ENCODE peak calls at places on chromosomes 3 and 15, in four cellular contexts. Z is HT1080; C is small intestine; B is activated T-cell treated with anti-CD3 and anti-CD28 coated beads, Interleukin-2, amount 50 U/mL, for 72 hours. E is an unnamed sample.

GRCh38 chr3:8660271-8660731 is 15.7 kb upstream of the SSUH2 start:
- DNase-seq in C (no peak), B (no peak), Z (no peak), E (no peak)

GRCh38 chr15:71653986-71654713 is 156.2 kb upstream of the NR2E3 start:
- DNase-seq in Z (no peak), B (no peak), C (no peak), E (no peak)

GRCh38 chr3:50321844-50322385 is 630 bp downstream of the HYAL2 start:
- DNase-seq in Z (no peak), C (no peak), B (no peak), E (no peak)

GRCh38 chr15:35876762-35877161 is 330.8 kb upstream of the DPH6 start:
- DNase-seq in B (no peak), Z (no peak), C (no peak), E (no peak)

GRCh38 chr3:74302959-74303358 is 311.5 kb downstream of the CNTN3 start:
- DNase-seq in B (no peak), C (no peak), Z (no peak), E (no peak)

GRCh38 chr3:54004351-54004750 is 112.7 kb upstream of the SELENOK start:
- DNase-seq in Z (peak; percentile 5), C (no peak), B (no peak), E (no peak)

GRCh38 chr15:40353697-40354096 is 2.9 kb downstream of the PHGR1 start:
- DNase-seq in B (no peak), C (peak; percentile 97), Z (no peak), E (no peak)

GRCh38 chr3:16511561-16512434 is 1.7 kb downstream of the RFTN1 start:
- DNase-seq in B (peak; percentile 89), Z (peak; percentile 85), C (peak; percentile 51), E (peak; percentile 64)

GRCh38 chr15:88002721-88003120 is 253.8 kb downstream of the NTRK3 start:
- DNase-seq in C (no peak), Z (no peak), B (no peak), E (no peak)

GRCh38 chr3:187808466-187809291 is 63.4 kb upstream of the BCL6 start:
- DNase-seq in C (peak; percentile 71), B (no peak), Z (no peak), E (no peak)

E was measured in activated B cell treated with CpG ODN at 0.5 μM for 24 hours.